ENCODE peak calls at places on chromosomes 1 and 21, in seven cellular contexts. G, M, O, H, W, C and Q are unnamed samples.

GRCh38 chr1:54275349-54275748 is 75.4 kb downstream of the MRPL37 start:
- DNase-seq in G (no peak), M (peak; percentile 33), O (peak; percentile 73), H (peak; percentile 80), W (peak; percentile 91), C (no peak), Q (no peak)

GRCh38 chr1:153565529-153566374 is at the start of gene S100A2:
- DNase-seq in G (peak; percentile 83), M (peak; percentile 98), O (no peak), H (peak; percentile 96), W (peak; percentile 84), C (peak; percentile 99), Q (no peak)

GRCh38 chr1:114181356-114181755 is 27.7 kb upstream of the SYT6 start:
- DNase-seq in G (no peak), M (no peak), O (no peak), H (no peak), W (no peak), C (no peak), Q (no peak)

GRCh38 chr21:28687571-28687970 is 305.1 kb downstream of the LTN1 start:
- DNase-seq in G (no peak), M (peak; percentile 95), O (no peak), H (no peak), W (no peak), C (peak; percentile 85), Q (no peak)

GRCh38 chr1:178020968-178021640 is 51.2 kb upstream of the SEC16B start:
- DNase-seq in G (no peak), M (no peak), O (no peak), H (no peak), W (no peak), C (no peak), Q (no peak)

GRCh38 chr1:101237229-101237837 is 514 bp downstream of the S1PR1 start:
- DNase-seq in G (peak; percentile 55), M (peak; percentile 50), O (no peak), H (peak; percentile 45), W (no peak), C (peak; percentile 46), Q (no peak)

GRCh38 chr1:53278294-53278693 is 40.0 kb upstream of the MAGOH start:
- DNase-seq in G (no peak), M (peak; percentile 58), O (peak; percentile 70), H (no peak), W (peak; percentile 73), C (peak; percentile 12), Q (no peak)

GRCh38 chr1:219676012-219676770 is 63.3 kb upstream of the ZC3H11B start:
- DNase-seq in G (no peak), M (no peak), O (no peak), H (peak; percentile 77), W (no peak), C (no peak), Q (no peak)

GRCh38 chr1:212606734-212607205 is 1.8 kb upstream of the ATF3 start:
- DNase-seq in G (no peak), M (peak; percentile 63), O (no peak), H (no peak), W (peak; percentile 78), C (peak; percentile 78), Q (no peak)

GRCh38 chr1:1092149-1092855 is 18.2 kb upstream of the RNF223 start:
- DNase-seq in G (no peak), M (no peak), O (no peak), H (no peak), W (no peak), C (no peak), Q (no peak)

GRCh38 chr1:25861316-25862286 is 2.3 kb upstream of the AUNIP start:
- DNase-seq in G (no peak), M (no peak), O (no peak), H (no peak), W (no peak), C (no peak), Q (no peak)

GRCh38 chr1:36706416-36706815 is 223.7 kb upstream of the CSF3R start:
- DNase-seq in G (no peak), M (no peak), O (no peak), H (no peak), W (peak; percentile 27), C (no peak), Q (no peak)

GRCh38 chr1:88890790-88891317 is 513 bp downstream of the GTF2B start:
- DNase-seq in G (no peak), M (peak; percentile 30), O (peak; percentile 23), H (peak; percentile 48), W (no peak), C (peak; percentile 20), Q (no peak)

GRCh38 chr1:42157667-42158066 is 4.5 kb downstream of the GUCA2B start:
- DNase-seq in G (no peak), M (no peak), O (no peak), H (no peak), W (no peak), C (no peak), Q (no peak)

GRCh38 chr1:32782086-32782485 is 35.1 kb downstream of the YARS1 start:
- DNase-seq in G (no peak), M (no peak), O (no peak), H (peak; percentile 50), W (no peak), C (no peak), Q (no peak)

DNA sequence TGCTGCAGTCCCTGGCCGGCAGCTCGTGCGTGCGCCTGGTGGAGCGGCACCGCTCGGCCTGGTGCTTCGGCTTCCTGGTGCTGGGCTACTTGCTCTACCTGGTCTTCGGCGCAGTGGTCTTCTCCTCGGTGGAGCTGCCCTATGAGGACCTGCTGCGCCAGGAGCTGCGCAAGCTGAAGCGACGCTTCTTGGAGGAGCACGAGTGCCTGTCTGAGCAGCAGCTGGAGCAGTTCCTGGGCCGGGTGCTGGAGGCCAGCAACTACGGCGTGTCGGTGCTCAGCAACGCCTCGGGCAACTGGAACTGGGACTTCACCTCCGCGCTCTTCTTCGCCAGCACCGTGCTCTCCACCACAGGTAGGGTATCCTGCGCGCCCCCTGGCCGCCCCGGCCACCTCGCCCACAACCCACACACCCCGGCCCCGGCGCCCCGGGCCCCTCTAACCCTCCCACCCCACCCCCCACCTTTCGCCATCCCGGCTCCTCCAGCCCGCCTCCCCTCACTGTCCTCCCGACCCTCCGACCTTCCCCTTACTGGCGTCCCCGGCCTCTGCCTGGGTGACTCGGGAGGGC is 352 bp downstream of the KCNK1 start:
- DNase-seq in G (no peak), M (peak; percentile 57), O (no peak), H (peak; percentile 68), W (no peak), C (peak; percentile 70), Q (no peak)
- H3K27me3 ChIP-seq in G (no peaks in the 10 kb centered on the region), M (no peaks in the 10 kb centered on the region), O (no peaks in the 10 kb centered on the region), H (no peaks in the 10 kb centered on the region), W (peaks cover 19% of the 10 kb centered on the region), C (no peaks in the 10 kb centered on the region), Q (no peaks in the 10 kb centered on the region)

GRCh38 chr1:47726496-47726855 is 270.7 kb downstream of the TRABD2B start:
- DNase-seq in G (no peak), M (no peak), O (no peak), H (no peak), W (no peak), C (no peak), Q (no peak)
- H3K27me3 ChIP-seq in G (peaks cover 24% of the 10 kb centered on the region), M (peaks cover 32% of the 10 kb centered on the region), O (peaks cover 52% of the 10 kb centered on the region), H (peaks cover 17% of the 10 kb centered on the region), W (peaks cover 35% of the 10 kb centered on the region), C (no peaks in the 10 kb centered on the region), Q (peaks cover 6% of the 10 kb centered on the region)

GRCh38 chr1:110428961-110429360 is 21.5 kb upstream of the LAMTOR5 start:
- DNase-seq in G (no peak), M (no peak), O (no peak), H (no peak), W (peak; percentile 24), C (no peak), Q (no peak)
- H3K27me3 ChIP-seq in G (peaks cover 48% of the 10 kb centered on the region), M (peaks cover 32% of the 10 kb centered on the region), O (no peaks in the 10 kb centered on the region), H (peaks cover 47% of the 10 kb centered on the region), W (no peaks in the 10 kb centered on the region), C (peaks cover 3% of the 10 kb centered on the region), Q (no peaks in the 10 kb centered on the region)

GRCh38 chr1:47688631-47689296 is 250.9 kb downstream of the FOXD2 start:
- DNase-seq in G (no peak), M (no peak), O (no peak), H (no peak), W (peak; percentile 45), C (no peak), Q (no peak)

GRCh38 chr1:47685763-47686066 is 247.9 kb downstream of the FOXD2 start:
- DNase-seq in G (no peak), M (no peak), O (no peak), H (no peak), W (no peak), C (no peak), Q (no peak)

GRCh38 chr1:47686731-47687617 is 249.1 kb downstream of the FOXD2 start:
- DNase-seq in G (no peak), M (no peak), O (no peak), H (no peak), W (peak; percentile 52), C (no peak), Q (no peak)

GRCh38 chr1:47688161-47688560 is 250.3 kb downstream of the FOXD2 start:
- DNase-seq in G (no peak), M (no peak), O (no peak), H (no peak), W (peak; percentile 48), C (no peak), Q (no peak)

GRCh38 chr1:47687618-47687940 is 249.7 kb downstream of the FOXD2 start:
- DNase-seq in G (no peak), M (no peak), O (no peak), H (no peak), W (peak; percentile 42), C (no peak), Q (no peak)
- H3K27me3 ChIP-seq in G (peaks cover 8% of the 10 kb centered on the region), M (peaks cover 4% of the 10 kb centered on the region), O (peaks cover 9% of the 10 kb centered on the region), H (no peaks in the 10 kb centered on the region), W (no peaks in the 10 kb centered on the region), C (no peaks in the 10 kb centered on the region), Q (no peaks in the 10 kb centered on the region)

GRCh38 chr1:204692852-204693356 is 7.4 kb upstream of the LRRN2 start:
- DNase-seq in G (no peak), M (no peak), O (no peak), H (no peak), W (peak; percentile 57), C (no peak), Q (no peak)

GRCh38 chr1:204695692-204696091 is 10.2 kb upstream of the LRRN2 start:
- DNase-seq in G (no peak), M (no peak), O (no peak), H (no peak), W (peak; percentile 30), C (no peak), Q (no peak)

GRCh38 chr1:204694145-204694544 is 8.6 kb upstream of the LRRN2 start:
- DNase-seq in G (no peak), M (no peak), O (no peak), H (no peak), W (no peak), C (no peak), Q (no peak)

GRCh38 chr1:204688776-204689175 is 3.2 kb upstream of the LRRN2 start:
- DNase-seq in G (no peak), M (no peak), O (no peak), H (no peak), W (peak; percentile 44), C (no peak), Q (no peak)

GRCh38 chr1:204692320-204692851 is 6.8 kb upstream of the LRRN2 start:
- DNase-seq in G (no peak), M (peak; percentile 52), O (no peak), H (no peak), W (peak; percentile 19), C (no peak), Q (no peak)
- H3K27me3 ChIP-seq in G (peaks cover 15% of the 10 kb centered on the region), M (no peaks in the 10 kb centered on the region), O (no peaks in the 10 kb centered on the region), H (peaks cover 10% of the 10 kb centered on the region), W (no peaks in the 10 kb centered on the region), C (peaks cover 2% of the 10 kb centered on the region), Q (no peaks in the 10 kb centered on the region)

GRCh38 chr1:208276757-208277435 is 32.7 kb upstream of the PLXNA2 start:
- DNase-seq in G (no peak), M (no peak), O (no peak), H (no peak), W (no peak), C (no peak), Q (no peak)
- H3K27me3 ChIP-seq in G (peaks cover 2% of the 10 kb centered on the region), M (peaks cover 99% of the 10 kb centered on the region), O (no peaks in the 10 kb centered on the region), H (no peaks in the 10 kb centered on the region), W (no peaks in the 10 kb centered on the region), C (peaks cover 8% of the 10 kb centered on the region), Q (no peaks in the 10 kb centered on the region)